ENCODE peak calls at places on chromosomes 13 and 19, in seven cellular contexts. K is omental fat pad, C is endothelial cell, Z is lung, H is WTC11, Q is left ventricle myocardium inferior, M is nephron progenitor cell. S is an unnamed sample.

GRCh38 chr13:73168993-73169401 is 110.2 kb downstream of the KLF5 start:
- DNase-seq in Q (no peak), K (no peak), M (no peak), Z (no peak), H (no peak), C (no peak), S (peak)

GRCh38 chr19:10730932-10731331 is 13.1 kb downstream of the DNM2 start:
- DNase-seq in K (no peak), Q (peak), Z (no peak), M (no peak), H (no peak), C (no peak), S (no peak)

GRCh38 chr13:99040536-99041141 is 62.8 kb upstream of the DOCK9 start:
- DNase-seq in M (no peak), C (no peak), Z (no peak), H (no peak), K (no peak), Q (no peak), S (no peak)

GRCh38 chr13:27533155-27533643 is 82.8 kb upstream of the MTIF3 start:
- DNase-seq in M (peak), K (peak), Z (peak), C (peak), H (peak), Q (peak), S (peak)

GRCh38 chr19:29517412-29517811 is 8.4 kb upstream of the VSTM2B start:
- DNase-seq in M (no peak), K (no peak), H (no peak), Z (no peak), C (no peak), Q (no peak), S (no peak)

GRCh38 chr13:110653851-110654250 is 38.5 kb downstream of the NAXD start:
- DNase-seq in Q (no peak), C (no peak), M (no peak), Z (no peak), H (no peak), K (no peak), S (no peak)

GRCh38 chr19:16951529-16951928 is 62.7 kb downstream of the F2RL3 start:
- DNase-seq in K (no peak), C (no peak), M (no peak), H (no peak), Z (no peak), Q (no peak), S (no peak)

GRCh38 chr19:4575978-4576933 is 16.8 kb upstream of the SEMA6B start:
- DNase-seq in K (peak), C (peak), H (peak), M (peak), Q (peak), Z (peak), S (peak)

GRCh38 chr19:43780706-43781525 is at the start of gene KCNN4:
- DNase-seq in H (no peak), M (no peak), Q (no peak), C (no peak), Z (no peak), K (no peak), S (peak)

GRCh38 chr13:54593504-54593903 is 1564.9 kb downstream of the OLFM4 start:
- DNase-seq in H (no peak), M (no peak), K (no peak), C (no peak), Z (no peak), Q (no peak), S (no peak)

GRCh38 chr13:50845211-50845610 is 1.7 kb upstream of the DLEU7 start:
- DNase-seq in Z (no peak), K (no peak), H (no peak), C (no peak), Q (no peak), M (no peak), S (no peak)

GRCh38 chr13:29674532-29674931 is 79.0 kb upstream of the SLC7A1 start:
- DNase-seq in M (no peak), Q (no peak), H (no peak), Z (no peak), K (no peak), C (no peak), S (no peak)

GRCh38 chr13:99087954-99088491 is 110.2 kb upstream of the DOCK9 start:
- DNase-seq in M (peak), Z (no peak), K (no peak), C (no peak), H (peak), Q (no peak), S (no peak)

GRCh38 chr19:48553676-48554384 is 1.9 kb downstream of the SULT2B1 start:
- DNase-seq in Q (no peak), K (no peak), Z (peak), H (peak), M (peak), C (no peak), S (peak)

GRCh38 chr13:25744176-25744575 is 307.6 kb downstream of the SHISA2 start:
- DNase-seq in M (no peak), H (no peak), K (no peak), C (no peak), Z (no peak), Q (no peak), S (no peak)

GRCh38 chr13:65825039-65825438 is 1405.1 kb downstream of the PCDH9 start:
- DNase-seq in C (no peak), Q (no peak), K (no peak), M (no peak), Z (no peak), H (no peak), S (no peak)

GRCh38 chr19:55369651-55370304 is 485 bp downstream of the IL11 start:
- DNase-seq in M (peak), K (no peak), Z (no peak), H (peak), C (peak), Q (no peak), S (no peak)

GRCh38 chr13:44224433-44225149 is 149.0 kb upstream of the SERP2 start:
- DNase-seq in K (no peak), Q (no peak), Z (no peak), H (no peak), M (no peak), C (no peak), S (no peak)

GRCh38 chr19:18063463-18063862 is 23.3 kb downstream of the IL12RB1 start:
- DNase-seq in H (no peak), K (no peak), Q (no peak), Z (no peak), C (peak), M (peak), S (no peak)

GRCh38 chr13:35475131-35475959 is 1.1 kb downstream of the MAB21L1 start:
- DNase-seq in Z (no peak), Q (no peak), M (peak), C (peak), K (no peak), H (peak), S (no peak)

GRCh38 chr19:1449467-1450442 is at the start of gene APC2:
- DNase-seq in C (peak), H (peak), K (no peak), Q (no peak), M (peak), Z (no peak), S (no peak)

GRCh38 chr13:20550799-20551198 is 16.2 kb upstream of the IFT88 start:
- DNase-seq in H (no peak), Z (no peak), K (no peak), M (no peak), Q (no peak), C (no peak), S (no peak)

GRCh38 chr13:40352807-40353562 is 313.5 kb downstream of the FOXO1 start:
- DNase-seq in Z (no peak), M (no peak), K (no peak), H (no peak), Q (no peak), C (no peak), S (no peak)

GRCh38 chr13:24253520-24254150 is 55.7 kb upstream of the C1QTNF9 start:
- DNase-seq in H (no peak), M (no peak), K (no peak), C (no peak), Z (no peak), Q (no peak), S (no peak)

GRCh38 chr19:4352701-4353121 is 9.3 kb downstream of the MPND start:
- DNase-seq in Z (no peak), M (peak), K (no peak), C (peak), H (peak), Q (no peak), S (peak)

GRCh38 chr13:66180806-66181205 is 1049.3 kb downstream of the PCDH9 start:
- DNase-seq in K (no peak), C (no peak), M (no peak), Q (no peak), Z (no peak), H (no peak), S (no peak)

GRCh38 chr19:36894849-36895383 is 21.2 kb downstream of the ZNF829 start:
- DNase-seq in Z (no peak), K (no peak), H (no peak), M (no peak), Q (no peak), C (no peak), S (no peak)

GRCh38 chr19:313988-314815 is 23.0 kb upstream of the PLPP2 start:
- DNase-seq in H (no peak), Q (no peak), K (no peak), M (no peak), Z (no peak), C (no peak), S (no peak)

GRCh38 chr13:71219671-71220070 is 647.3 kb downstream of the DACH1 start:
- DNase-seq in K (no peak), M (no peak), Q (no peak), C (no peak), Z (no peak), H (no peak), S (no peak)

GRCh38 chr13:40026174-40026585 is 370.7 kb downstream of the COG6 start:
- DNase-seq in M (no peak), K (no peak), H (no peak), Z (no peak), C (no peak), Q (no peak), S (no peak)

GRCh38 chr19:12886943-12887747 is at the start of gene KLF1:
- DNase-seq in K (no peak), Q (no peak), C (no peak), Z (no peak), M (no peak), H (no peak), S (no peak)

GRCh38 chr19:12884202-12884601 is 2.8 kb downstream of the KLF1 start:
- DNase-seq in Z (no peak), C (no peak), Q (no peak), K (no peak), M (no peak), H (no peak), S (no peak)

GRCh38 chr19:12884926-12885748 is 1.9 kb downstream of the KLF1 start:
- DNase-seq in K (no peak), H (peak), C (peak), Q (peak), Z (peak), M (peak), S (peak)

GRCh38 chr19:12884627-12884925 is 2.4 kb downstream of the KLF1 start:
- DNase-seq in H (no peak), Z (no peak), Q (no peak), C (no peak), M (no peak), K (no peak), S (no peak)

GRCh38 chr19:12885749-12886706 is 973 bp downstream of the KLF1 start:
- DNase-seq in Q (no peak), K (no peak), C (no peak), M (no peak), Z (no peak), H (peak), S (no peak)
- TF ChIP-seq CTCF in Q (no peak), K (no peak), C (peak), M (no peak), Z (no peak), H (peak), S (no peak)

DNA sequence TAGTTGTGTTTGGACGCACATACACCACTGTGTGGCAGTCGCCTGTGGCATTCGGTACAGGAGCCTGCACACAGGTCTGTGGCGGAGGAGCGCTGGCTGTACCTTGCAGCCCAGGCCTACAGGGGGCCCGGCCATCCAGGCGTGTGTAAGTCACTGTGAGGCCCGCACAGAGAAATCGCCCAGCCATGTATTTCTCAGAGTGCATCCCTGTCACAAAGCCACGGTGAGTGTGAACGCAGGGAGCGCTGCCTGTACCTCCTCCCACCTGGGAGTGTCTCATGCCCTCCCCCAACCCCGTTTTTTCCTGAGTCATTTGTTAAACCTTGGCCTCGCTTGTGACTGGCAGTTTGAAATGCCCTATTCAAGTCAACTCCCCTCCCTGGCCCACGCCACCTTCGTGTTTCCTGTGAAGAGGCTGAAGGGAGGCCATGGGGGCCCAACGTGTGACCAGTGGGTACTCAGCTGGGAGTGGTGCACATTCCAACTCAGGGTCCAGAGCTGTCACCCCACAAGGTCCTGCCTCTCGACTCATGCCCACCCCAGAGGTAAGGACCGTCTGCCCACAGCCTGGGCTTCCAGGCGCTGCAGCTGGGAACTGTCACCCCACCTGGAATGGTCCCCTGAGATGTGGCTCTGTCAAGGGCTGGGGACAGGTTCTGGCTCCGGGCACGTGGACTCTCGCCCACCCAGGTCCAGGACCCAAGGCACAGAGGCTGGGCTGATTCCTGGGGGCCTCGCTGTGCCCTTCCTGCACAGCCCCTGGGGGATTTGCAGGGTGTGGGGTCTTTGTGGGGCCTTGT is 11.6 kb upstream of the RASA3 start:
- DNase-seq in H (peak), C (peak), Q (no peak), M (peak), K (no peak), Z (no peak), S (no peak)
- TF ChIP-seq CTCF in H (no peak), C (no peak), Q (no peak), M (peak), K (no peak), Z (no peak), S (no peak)

DNA sequence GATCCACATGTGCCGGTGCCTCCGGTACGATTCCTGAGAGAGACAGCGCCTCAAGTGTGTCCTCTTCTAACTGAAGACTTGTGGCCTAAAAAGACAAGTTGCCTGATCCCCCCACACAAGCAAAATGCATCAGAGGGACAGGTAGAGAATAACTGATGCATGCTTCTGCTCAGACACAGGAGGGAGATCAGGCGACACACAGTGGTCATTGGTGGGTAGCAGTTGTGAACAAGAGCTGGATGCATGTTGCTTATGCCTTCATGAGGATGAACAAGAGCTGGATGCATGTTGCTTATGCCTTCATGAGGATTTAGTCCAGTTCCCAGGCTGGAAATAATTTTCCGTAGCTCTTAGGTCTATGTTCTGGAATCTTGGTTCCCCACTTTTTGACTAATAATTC is 505.6 kb downstream of the MYO16 start:
- DNase-seq in H (no peak), Z (no peak), K (no peak), C (no peak), M (no peak), Q (no peak), S (no peak)
- TF ChIP-seq CTCF in H (no peak), Z (no peak), K (no peak), C (no peak), M (no peak), Q (no peak), S (no peak)

GRCh38 chr19:6022570-6023049 is 44.7 kb upstream of the RANBP3 start:
- DNase-seq in M (no peak), C (no peak), Z (no peak), Q (no peak), H (no peak), K (no peak), S (no peak)
- TF ChIP-seq CTCF in M (peak), C (peak), Z (no peak), Q (no peak), H (peak), K (no peak), S (no peak)

DNA sequence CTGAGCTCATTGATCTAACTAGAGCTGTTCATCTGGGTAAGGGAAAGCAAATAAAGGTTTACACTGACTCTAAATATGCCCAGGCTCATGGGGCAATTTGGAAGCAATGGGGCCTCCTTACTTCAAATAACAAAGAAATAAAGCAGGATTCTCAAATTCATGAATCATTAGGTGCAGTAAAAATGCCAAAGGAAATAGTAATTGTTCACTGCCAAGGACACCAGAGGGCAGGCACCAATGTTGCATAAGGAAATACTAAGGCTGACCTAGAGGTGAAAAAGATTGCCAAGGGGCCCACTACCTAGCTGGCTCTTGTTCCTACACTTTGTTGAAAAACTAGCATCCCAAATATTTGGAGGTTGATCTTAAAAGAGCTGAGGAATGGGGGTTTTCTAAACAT is 1686.7 kb upstream of the MIR17HG start:
- DNase-seq in K (no peak), Q (no peak), C (no peak), H (no peak), Z (no peak), M (no peak), S (no peak)
- TF ChIP-seq CTCF in K (no peak), Q (no peak), C (no peak), H (no peak), Z (no peak), M (no peak), S (no peak)